ENCODE peak calls at places on chromosomes 16 and 17, in seven cellular contexts. N is transverse colon, U is neuronal stem cell, J is spleen, M is AG04450, G is psoas muscle, H is ascending aorta. L is an unnamed sample. For H3K9me3, the result is how much of the 10 kb centered on the place peaks cover.

GRCh38 chr16:12298285-12298684 is 321.8 kb downstream of the SNX29 start:
- DNase-seq in N (no peak), U (no peak), J (no peak), M (no peak), G (no peak), H (no peak), L (no peak)

GRCh38 chr16:49725651-49726050 is 130.3 kb downstream of the ZNF423 start:
- DNase-seq in N (no peak), U (no peak), J (no peak), M (no peak), G (no peak), H (no peak), L (no peak)

GRCh38 chr16:13110124-13110796 is 208.9 kb downstream of the SHISA9 start:
- DNase-seq in N (no peak), U (peak), J (no peak), M (no peak), G (no peak), H (peak), L (peak)

GRCh38 chr16:89119161-89119621 is 25.5 kb downstream of the ACSF3 start:
- DNase-seq in N (no peak), U (no peak), J (peak), M (no peak), G (peak), H (no peak), L (no peak)

GRCh38 chr17:8221663-8222379 is 11.4 kb upstream of the AURKB start:
- DNase-seq in N (peak), U (peak), J (peak), M (peak), G (peak), H (peak), L (peak)

GRCh38 chr16:85436207-85436606 is 176.9 kb upstream of the GSE1 start:
- DNase-seq in N (no peak), U (no peak), J (no peak), M (no peak), G (no peak), H (no peak), L (peak)

GRCh38 chr17:67246648-67247415 is 1.8 kb upstream of the HELZ start:
- DNase-seq in N (peak), U (no peak), J (peak), M (no peak), G (peak), H (peak), L (peak)

GRCh38 chr17:39054111-39054645 is 87.0 kb upstream of the FBXO47 start:
- DNase-seq in N (no peak), U (no peak), J (no peak), M (no peak), G (no peak), H (no peak), L (no peak)

GRCh38 chr16:14486520-14487303 is 143.3 kb downstream of the PARN start:
- DNase-seq in N (peak), U (no peak), J (no peak), M (peak), G (peak), H (peak), L (peak)

GRCh38 chr16:88705076-88705684 is 1.0 kb downstream of the RNF166 start:
- DNase-seq in N (peak), U (no peak), J (peak), M (no peak), G (no peak), H (no peak), L (no peak)

GRCh38 chr17:39684369-39685043 is 3.4 kb downstream of the PGAP3 start:
- DNase-seq in N (no peak), U (no peak), J (peak), M (no peak), G (peak), H (no peak), L (no peak)

GRCh38 chr16:70476272-70477020 is 22.1 kb downstream of the FCSK start:
- DNase-seq in N (no peak), U (no peak), J (no peak), M (peak), G (no peak), H (no peak), L (no peak)

GRCh38 chr17:9056566-9056965 is 35.3 kb downstream of the NTN1 start:
- DNase-seq in N (peak), U (no peak), J (no peak), M (no peak), G (no peak), H (peak), L (no peak)

GRCh38 chr16:66429290-66429962 is 2.3 kb downstream of the BEAN1 start:
- DNase-seq in N (no peak), U (no peak), J (no peak), M (no peak), G (no peak), H (peak), L (no peak)

GRCh38 chr17:77356109-77356689 is 215.4 kb downstream of the SEC14L1 start:
- DNase-seq in N (no peak), U (no peak), J (no peak), M (no peak), G (peak), H (peak), L (no peak)

GRCh38 chr16:3484328-3485096 is 10.8 kb downstream of the C16orf90 start:
- DNase-seq in N (no peak), U (no peak), J (peak), M (no peak), G (no peak), H (no peak), L (no peak)

GRCh38 chr16:46691720-46692119 is 2.3 kb downstream of the ORC6 start:
- DNase-seq in N (no peak), U (no peak), J (no peak), M (no peak), G (no peak), H (no peak), L (no peak)

GRCh38 chr17:70127221-70127873 is 42.0 kb upstream of the KCNJ2 start:
- DNase-seq in N (no peak), U (no peak), J (no peak), M (no peak), G (no peak), H (no peak), L (no peak)

GRCh38 chr17:75087558-75088453 is at the start of gene SLC16A5:
- DNase-seq in N (peak), U (peak), J (peak), M (no peak), G (peak), H (peak), L (peak)

GRCh38 chr16:50025544-50025931 is 513 bp downstream of the CNEP1R1 start:
- DNase-seq in N (peak), U (no peak), J (no peak), M (no peak), G (no peak), H (no peak), L (no peak)

GRCh38 chr16:1778200-1779179 is 3.9 kb downstream of the SPSB3 start:
- DNase-seq in N (peak), U (no peak), J (peak), M (no peak), G (peak), H (no peak), L (no peak)

GRCh38 chr17:44074911-44075285 is 4.4 kb downstream of the G6PC3 start:
- DNase-seq in N (no peak), U (no peak), J (no peak), M (no peak), G (no peak), H (no peak), L (no peak)

GRCh38 chr17:49162866-49163265 is 30.3 kb downstream of the B4GALNT2 start:
- DNase-seq in N (no peak), U (no peak), J (no peak), M (no peak), G (no peak), H (no peak), L (no peak)
- H3K9me3 ChIP-seq in N (under half), U (under half), J (under half), M (under half), G (under half), H (under half), L (under half)

GRCh38 chr16:35691057-35691456 is 2231.6 kb downstream of the TP53TG3F start:
- DNase-seq in N (no peak), U (no peak), J (no peak), M (no peak), G (no peak), H (no peak), L (no peak)
- H3K9me3 ChIP-seq in N (under half), U (under half), J (half or more), M (half or more), G (under half), H (under half), L (under half)

DNA sequence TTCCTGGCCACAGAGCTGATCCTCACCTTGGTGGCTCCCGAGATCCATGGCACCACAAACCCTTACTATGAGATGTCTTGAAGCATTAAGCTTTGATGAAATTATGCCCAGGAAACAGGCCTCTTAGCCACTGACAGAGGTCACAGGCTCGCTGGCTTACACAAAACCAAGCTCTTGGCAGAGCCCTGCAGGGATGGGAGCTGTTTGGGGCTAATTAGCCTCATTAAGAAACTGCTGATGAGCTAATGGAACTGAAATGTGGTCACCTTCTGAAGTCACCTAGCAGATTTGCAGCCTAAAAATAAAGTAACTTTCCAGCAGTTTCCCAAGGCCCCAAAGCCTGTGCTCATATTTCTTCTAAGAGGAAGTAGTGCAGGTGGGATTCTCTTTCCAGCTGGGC is 339.2 kb downstream of the CA10 start:
- DNase-seq in N (no peak), U (no peak), J (no peak), M (no peak), G (no peak), H (no peak), L (no peak)
- H3K9me3 ChIP-seq in N (under half), U (under half), J (under half), M (under half), G (under half), H (under half), L (under half)

GRCh38 chr16:35788381-35788780 is 2329.0 kb downstream of the TP53TG3F start:
- DNase-seq in N (no peak), U (no peak), J (no peak), M (no peak), G (no peak), H (no peak), L (no peak)
- H3K9me3 ChIP-seq in N (under half), U (under half), J (half or more), M (half or more), G (under half), H (under half), L (under half)

GRCh38 chr16:87558682-87559081 is 43.6 kb upstream of the JPH3 start:
- DNase-seq in N (no peak), U (no peak), J (no peak), M (no peak), G (no peak), H (no peak), L (no peak)

GRCh38 chr16:87555647-87556046 is 46.7 kb upstream of the JPH3 start:
- DNase-seq in N (no peak), U (no peak), J (no peak), M (no peak), G (no peak), H (no peak), L (no peak)

GRCh38 chr16:87554754-87555427 is 47.4 kb upstream of the JPH3 start:
- DNase-seq in N (no peak), U (no peak), J (no peak), M (no peak), G (no peak), H (no peak), L (no peak)

GRCh38 chr16:87559976-87560375 is 42.3 kb upstream of the JPH3 start:
- DNase-seq in N (no peak), U (no peak), J (no peak), M (no peak), G (no peak), H (no peak), L (no peak)

GRCh38 chr16:87556941-87557459 is 45.3 kb upstream of the JPH3 start:
- DNase-seq in N (no peak), U (no peak), J (peak), M (no peak), G (peak), H (peak), L (no peak)
- H3K9me3 ChIP-seq in N (under half), U (under half), J (under half), M (under half), G (under half), H (under half), L (under half)

DNA sequence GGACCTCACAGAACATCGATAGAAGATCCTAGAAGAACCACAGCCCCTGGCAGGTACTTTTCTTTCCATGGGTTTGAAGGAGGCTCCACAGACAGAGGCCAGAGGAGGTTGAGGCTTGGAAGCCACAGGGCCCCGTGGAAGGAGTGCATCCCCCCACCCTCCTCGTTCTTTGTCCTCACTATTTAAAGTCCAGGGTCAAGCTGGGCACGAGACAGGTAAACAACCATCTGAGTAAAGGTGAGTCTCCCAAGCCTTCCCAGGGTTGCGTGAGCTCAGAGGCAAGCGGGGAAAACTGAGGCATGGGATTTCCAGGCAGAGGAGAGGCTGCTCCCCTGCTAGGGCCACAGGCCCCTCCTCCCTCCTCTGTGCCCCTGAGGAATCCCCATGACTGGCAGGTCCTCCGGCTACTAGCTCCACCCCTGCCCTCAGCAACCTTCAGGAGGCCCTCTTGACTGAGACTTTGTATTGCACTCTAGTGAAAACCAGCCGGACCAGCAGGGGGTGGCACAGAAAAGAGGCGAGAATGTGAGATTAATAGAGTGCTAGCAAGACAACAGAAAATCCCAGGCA is 927 bp upstream of the SULT1A2 start:
- DNase-seq in N (no peak), U (peak), J (peak), M (no peak), G (no peak), H (no peak), L (peak)
- H3K9me3 ChIP-seq in N (under half), U (under half), J (under half), M (under half), G (under half), H (under half), L (under half)

GRCh38 chr17:62648954-62649294 is 21.5 kb downstream of the MRC2 start:
- DNase-seq in N (no peak), U (no peak), J (no peak), M (no peak), G (no peak), H (no peak), L (no peak)
- H3K9me3 ChIP-seq in N (under half), U (under half), J (under half), M (under half), G (under half), H (under half), L (under half)

DNA sequence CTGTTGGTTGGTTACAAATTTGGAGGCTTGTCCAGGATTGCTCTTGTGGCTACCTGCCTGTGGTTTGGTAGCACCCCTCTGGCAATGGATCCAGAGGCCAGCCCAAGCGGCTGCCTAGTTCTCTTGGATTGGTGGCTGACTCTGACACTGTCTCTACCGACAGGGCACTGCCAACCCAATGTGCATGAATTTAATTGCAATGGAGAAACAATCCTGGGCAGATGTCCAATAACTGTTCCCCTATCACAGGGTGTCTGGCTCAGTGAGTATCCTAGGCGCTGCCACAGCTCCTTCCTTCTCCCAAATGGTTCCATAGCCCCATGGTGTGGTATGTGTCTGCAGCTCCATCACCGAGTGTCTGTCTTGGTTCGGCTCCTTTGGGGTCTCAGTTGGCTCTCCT is 19.5 kb downstream of the N4BP1 start:
- DNase-seq in N (no peak), U (no peak), J (no peak), M (no peak), G (no peak), H (no peak), L (no peak)
- H3K9me3 ChIP-seq in N (under half), U (half or more), J (under half), M (under half), G (under half), H (under half), L (under half)

DNA sequence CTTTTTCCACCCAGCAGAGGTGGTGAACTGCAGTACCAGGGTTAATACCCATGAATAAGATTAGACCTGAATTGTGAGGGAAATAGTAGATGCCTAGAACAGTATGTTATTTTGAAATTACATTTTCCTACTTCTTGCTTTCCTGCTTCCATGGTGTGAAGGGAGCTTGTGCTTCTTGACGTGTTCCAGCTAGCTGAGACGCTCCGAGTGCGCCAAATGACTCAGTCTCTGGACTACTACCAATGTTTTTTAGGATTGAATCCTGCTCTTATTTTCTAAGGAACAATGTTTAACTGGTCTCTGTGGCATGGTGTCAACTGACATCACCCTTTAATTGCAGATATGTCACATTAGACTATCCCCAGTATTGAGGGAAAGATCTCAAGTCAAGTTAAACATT is 151.2 kb upstream of the MAF start:
- DNase-seq in N (peak), U (no peak), J (no peak), M (no peak), G (peak), H (peak), L (no peak)
- H3K9me3 ChIP-seq in N (under half), U (under half), J (under half), M (under half), G (under half), H (under half), L (under half)